ENCODE peak calls at places on chromosomes 12 and 14, in five cellular contexts. Z is NCI-H1092, K is NCI-H1417, J is T-helper 1 cell, X is activated T-helper 1 cell treated with Interleukin-2 at 50 U/mL for 16 hours. Q is an unnamed sample.

GRCh38 chr12:124970647-124971402 is 18.1 kb downstream of the DHX37 start:
- DNase-seq in Z (no peak), K (no peak), J (no peak), X (no peak), Q (no peak)

GRCh38 chr12:14731821-14732220 is 35.4 kb upstream of the GUCY2C start:
- DNase-seq in Z (no peak), K (no peak), J (no peak), X (no peak), Q (no peak)

GRCh38 chr12:47223848-47224213 is 144.1 kb upstream of the AMIGO2 start:
- DNase-seq in Z (peak; percentile 37), K (no peak), J (no peak), X (no peak), Q (no peak)

GRCh38 chr14:61472801-61473376 is 151.5 kb downstream of the PRKCH start:
- DNase-seq in Z (no peak), K (no peak), J (peak; percentile 38), X (peak; percentile 49), Q (peak; percentile 27)

GRCh38 chr12:31650927-31651326 is 8.6 kb upstream of the ETFBKMT start:
- DNase-seq in Z (no peak), K (no peak), J (no peak), X (no peak), Q (no peak)

GRCh38 chr12:98154850-98155249 is 360.5 kb upstream of the TMPO start:
- DNase-seq in Z (peak; percentile 32), K (peak; percentile 86), J (no peak), X (no peak), Q (no peak)

GRCh38 chr14:52473557-52473956 is 78.7 kb downstream of the TXNDC16 start:
- DNase-seq in Z (no peak), K (peak; percentile 60), J (no peak), X (no peak), Q (no peak)

GRCh38 chr14:71716371-71716770 is 215.9 kb upstream of the RGS6 start:
- DNase-seq in Z (no peak), K (no peak), J (no peak), X (no peak), Q (no peak)

GRCh38 chr12:20656600-20656999 is 38.5 kb upstream of the SLCO1C1 start:
- DNase-seq in Z (no peak), K (no peak), J (no peak), X (no peak), Q (no peak)

GRCh38 chr12:47715877-47716548 is 9.3 kb downstream of the ENDOU start:
- DNase-seq in Z (no peak), K (no peak), J (no peak), X (no peak), Q (no peak)

GRCh38 chr12:15276088-15276698 is 46.1 kb upstream of the PTPRO start:
- DNase-seq in Z (peak; percentile 28), K (peak; percentile 86), J (no peak), X (no peak), Q (no peak)

GRCh38 chr12:11885261-11886038 is 185.3 kb upstream of the BCL2L14 start:
- DNase-seq in Z (peak; percentile 63), K (peak; percentile 97), J (no peak), X (no peak), Q (no peak)

GRCh38 chr14:90844321-90844720 is 28.1 kb upstream of the TTC7B start:
- DNase-seq in Z (no peak), K (no peak), J (no peak), X (no peak), Q (no peak)